ENCODE peak calls at places on chromosome 6, in six cellular contexts. One of them, this sample, is unnamed. For H3K27me3, the result is how much of the 10 kb centered on the place peaks cover.

GRCh38 chr6:100260584-100260983 is 204.1 kb downstream of the SIM1 start:
- DNase-seq in cardiac muscle cell: no peak
- DNase-seq in BE2C: no peak
- DNase-seq in mammary epithelial cell: no peak
- DNase-seq in body of pancreas: no peak
- DNase-seq in PC-3: peak
- DNase-seq in this sample: peak

GRCh38 chr6:71698698-71699097 is 187.7 kb upstream of the RIMS1 start:
- DNase-seq in cardiac muscle cell: no peak
- DNase-seq in BE2C: no peak
- DNase-seq in mammary epithelial cell: no peak
- DNase-seq in body of pancreas: no peak
- DNase-seq in PC-3: no peak
- DNase-seq in this sample: no peak

GRCh38 chr6:3749390-3749978 is 2.0 kb downstream of the PXDC1 start:
- DNase-seq in cardiac muscle cell: no peak
- DNase-seq in BE2C: no peak
- DNase-seq in mammary epithelial cell: peak
- DNase-seq in body of pancreas: peak
- DNase-seq in PC-3: peak
- DNase-seq in this sample: peak

GRCh38 chr6:16671302-16672289 is 89.7 kb downstream of the ATXN1 start:
- DNase-seq in cardiac muscle cell: no peak
- DNase-seq in BE2C: no peak
- DNase-seq in mammary epithelial cell: no peak
- DNase-seq in body of pancreas: no peak
- DNase-seq in PC-3: peak
- DNase-seq in this sample: peak

GRCh38 chr6:130794686-130795085 is 32.5 kb upstream of the SMLR1 start:
- DNase-seq in cardiac muscle cell: no peak
- DNase-seq in BE2C: no peak
- DNase-seq in mammary epithelial cell: no peak
- DNase-seq in body of pancreas: no peak
- DNase-seq in PC-3: no peak
- DNase-seq in this sample: no peak

GRCh38 chr6:113634352-113635163 is 222.6 kb upstream of the MARCKS start:
- DNase-seq in cardiac muscle cell: no peak
- DNase-seq in BE2C: no peak
- DNase-seq in mammary epithelial cell: peak
- DNase-seq in body of pancreas: no peak
- DNase-seq in PC-3: peak
- DNase-seq in this sample: peak

GRCh38 chr6:10908228-10908627 is 21.4 kb downstream of the SYCP2L start:
- DNase-seq in cardiac muscle cell: no peak
- DNase-seq in BE2C: no peak
- DNase-seq in mammary epithelial cell: no peak
- DNase-seq in body of pancreas: no peak
- DNase-seq in PC-3: no peak
- DNase-seq in this sample: no peak

GRCh38 chr6:127188752-127189151 is 70.3 kb downstream of the RSPO3 start:
- DNase-seq in cardiac muscle cell: no peak
- DNase-seq in BE2C: no peak
- DNase-seq in mammary epithelial cell: no peak
- DNase-seq in body of pancreas: no peak
- DNase-seq in PC-3: no peak
- DNase-seq in this sample: no peak

GRCh38 chr6:8556370-8557018 is 121.1 kb upstream of the SLC35B3 start:
- DNase-seq in cardiac muscle cell: no peak
- DNase-seq in BE2C: no peak
- DNase-seq in mammary epithelial cell: peak
- DNase-seq in body of pancreas: no peak
- DNase-seq in PC-3: peak
- DNase-seq in this sample: peak

GRCh38 chr6:108526739-108527174 is 34.0 kb upstream of the FOXO3 start:
- DNase-seq in cardiac muscle cell: peak
- DNase-seq in BE2C: no peak
- DNase-seq in mammary epithelial cell: peak
- DNase-seq in body of pancreas: peak
- DNase-seq in PC-3: peak
- DNase-seq in this sample: peak

GRCh38 chr6:35080016-35080680 is 61.0 kb downstream of the TCP11 start:
- DNase-seq in cardiac muscle cell: no peak
- DNase-seq in BE2C: no peak
- DNase-seq in mammary epithelial cell: no peak
- DNase-seq in body of pancreas: no peak
- DNase-seq in PC-3: no peak
- DNase-seq in this sample: no peak

GRCh38 chr6:44048277-44048676 is 79.0 kb downstream of the MRPL14 start:
- DNase-seq in cardiac muscle cell: no peak
- DNase-seq in BE2C: peak
- DNase-seq in mammary epithelial cell: no peak
- DNase-seq in body of pancreas: no peak
- DNase-seq in PC-3: no peak
- DNase-seq in this sample: no peak
- H3K27me3 ChIP-seq in cardiac muscle cell: under half
- H3K27me3 ChIP-seq in BE2C: under half
- H3K27me3 ChIP-seq in mammary epithelial cell: under half
- H3K27me3 ChIP-seq in body of pancreas: under half
- H3K27me3 ChIP-seq in PC-3: under half
- H3K27me3 ChIP-seq in this sample: under half

GRCh38 chr6:27312950-27313271 is 838 bp upstream of the POM121L2 start:
- DNase-seq in cardiac muscle cell: no peak
- DNase-seq in BE2C: no peak
- DNase-seq in mammary epithelial cell: no peak
- DNase-seq in body of pancreas: no peak
- DNase-seq in PC-3: no peak
- DNase-seq in this sample: no peak
- TF ChIP-seq CTCF in cardiac muscle cell: no peak
- TF ChIP-seq CTCF in BE2C: no peak
- TF ChIP-seq CTCF in mammary epithelial cell: no peak
- TF ChIP-seq CTCF in body of pancreas: no peak
- TF ChIP-seq CTCF in PC-3: no peak
- TF ChIP-seq CTCF in this sample: no peak

GRCh38 chr6:15037253-15037652 is 208.6 kb upstream of the JARID2 start:
- DNase-seq in cardiac muscle cell: no peak
- DNase-seq in BE2C: no peak
- DNase-seq in mammary epithelial cell: no peak
- DNase-seq in body of pancreas: no peak
- DNase-seq in PC-3: no peak
- DNase-seq in this sample: no peak

GRCh38 chr6:15036690-15037245 is 209.1 kb upstream of the JARID2 start:
- DNase-seq in cardiac muscle cell: peak
- DNase-seq in BE2C: peak
- DNase-seq in mammary epithelial cell: no peak
- DNase-seq in body of pancreas: peak
- DNase-seq in PC-3: no peak
- DNase-seq in this sample: no peak

GRCh38 chr6:15038013-15038791 is 207.7 kb upstream of the JARID2 start:
- DNase-seq in cardiac muscle cell: no peak
- DNase-seq in BE2C: no peak
- DNase-seq in mammary epithelial cell: no peak
- DNase-seq in body of pancreas: no peak
- DNase-seq in PC-3: no peak
- DNase-seq in this sample: no peak

GRCh38 chr6:15042938-15043337 is 202.9 kb upstream of the JARID2 start:
- DNase-seq in cardiac muscle cell: no peak
- DNase-seq in BE2C: no peak
- DNase-seq in mammary epithelial cell: no peak
- DNase-seq in body of pancreas: no peak
- DNase-seq in PC-3: no peak
- DNase-seq in this sample: no peak

GRCh38 chr6:15039136-15039535 is 206.7 kb upstream of the JARID2 start:
- DNase-seq in cardiac muscle cell: no peak
- DNase-seq in BE2C: no peak
- DNase-seq in mammary epithelial cell: no peak
- DNase-seq in body of pancreas: no peak
- DNase-seq in PC-3: no peak
- DNase-seq in this sample: no peak
- H3K4me3 ChIP-seq in cardiac muscle cell: no peak
- H3K4me3 ChIP-seq in BE2C: no peak
- H3K4me3 ChIP-seq in mammary epithelial cell: no peak
- H3K4me3 ChIP-seq in body of pancreas: no peak
- H3K4me3 ChIP-seq in PC-3: no peak
- H3K4me3 ChIP-seq in this sample: no peak

GRCh38 chr6:28734443-28734959 is 189.3 kb downstream of the TRIM27 start:
- DNase-seq in cardiac muscle cell: no peak
- DNase-seq in BE2C: no peak
- DNase-seq in mammary epithelial cell: no peak
- DNase-seq in body of pancreas: no peak
- DNase-seq in PC-3: no peak
- DNase-seq in this sample: no peak

GRCh38 chr6:28732052-28732451 is 191.7 kb downstream of the TRIM27 start:
- DNase-seq in cardiac muscle cell: no peak
- DNase-seq in BE2C: no peak
- DNase-seq in mammary epithelial cell: no peak
- DNase-seq in body of pancreas: no peak
- DNase-seq in PC-3: no peak
- DNase-seq in this sample: no peak

GRCh38 chr6:28738396-28738765 is 185.4 kb downstream of the TRIM27 start:
- DNase-seq in cardiac muscle cell: no peak
- DNase-seq in BE2C: no peak
- DNase-seq in mammary epithelial cell: no peak
- DNase-seq in body of pancreas: no peak
- DNase-seq in PC-3: no peak
- DNase-seq in this sample: no peak

GRCh38 chr6:28737750-28738395 is 185.9 kb downstream of the TRIM27 start:
- DNase-seq in cardiac muscle cell: no peak
- DNase-seq in BE2C: no peak
- DNase-seq in mammary epithelial cell: peak
- DNase-seq in body of pancreas: no peak
- DNase-seq in PC-3: no peak
- DNase-seq in this sample: no peak

GRCh38 chr6:28736121-28736520 is 187.7 kb downstream of the TRIM27 start:
- DNase-seq in cardiac muscle cell: no peak
- DNase-seq in BE2C: no peak
- DNase-seq in mammary epithelial cell: no peak
- DNase-seq in body of pancreas: no peak
- DNase-seq in PC-3: no peak
- DNase-seq in this sample: no peak
- H3K27me3 ChIP-seq in cardiac muscle cell: half or more
- H3K27me3 ChIP-seq in BE2C: half or more
- H3K27me3 ChIP-seq in mammary epithelial cell: under half
- H3K27me3 ChIP-seq in body of pancreas: under half
- H3K27me3 ChIP-seq in PC-3: under half
- H3K27me3 ChIP-seq in this sample: under half

DNA sequence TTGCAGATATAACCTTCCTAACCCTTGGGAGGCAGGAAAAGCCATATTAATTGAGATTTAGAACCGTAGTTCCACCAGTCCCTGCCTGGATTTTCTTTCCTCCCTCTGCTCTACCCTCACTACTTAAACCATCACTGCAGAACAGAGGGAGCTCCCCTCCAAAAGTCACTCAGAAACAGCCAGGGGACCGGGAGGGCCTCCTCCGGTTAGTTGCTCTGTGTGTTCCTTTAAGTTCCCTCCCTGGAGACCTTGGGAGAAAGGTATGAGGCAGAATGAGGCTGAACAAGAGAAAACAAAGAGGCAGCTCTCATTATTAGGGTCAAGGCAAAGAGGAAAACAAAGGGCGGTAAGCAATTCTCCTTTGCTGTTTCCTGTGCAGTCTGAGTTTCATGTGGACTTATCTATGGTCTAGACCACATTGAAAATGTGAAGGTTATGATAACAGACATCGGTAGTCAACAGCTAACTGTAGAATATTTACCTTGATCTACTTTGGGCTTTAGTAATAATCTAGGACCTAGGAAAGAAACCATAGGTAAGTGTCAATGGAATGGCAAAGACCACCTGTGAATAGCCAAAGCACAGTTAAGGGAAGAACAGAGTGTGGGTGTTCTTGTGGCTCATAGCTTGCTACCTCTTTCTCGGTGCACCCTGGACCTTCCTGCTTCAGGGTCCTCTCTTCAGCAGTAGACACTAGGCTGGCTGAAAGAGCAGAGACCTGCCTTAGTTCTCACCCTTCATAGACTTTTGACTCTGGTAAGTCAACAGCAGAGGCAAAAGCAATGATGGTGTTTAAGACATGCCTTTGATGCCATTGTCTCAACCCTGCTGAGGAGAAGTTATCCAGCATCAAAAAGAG is 250.9 kb upstream of the CITED2 start:
- DNase-seq in cardiac muscle cell: no peak
- DNase-seq in BE2C: no peak
- DNase-seq in mammary epithelial cell: no peak
- DNase-seq in body of pancreas: no peak
- DNase-seq in PC-3: no peak
- DNase-seq in this sample: no peak
- TF ChIP-seq CTCF in cardiac muscle cell: no peak
- TF ChIP-seq CTCF in BE2C: no peak
- TF ChIP-seq CTCF in mammary epithelial cell: no peak
- TF ChIP-seq CTCF in body of pancreas: no peak
- TF ChIP-seq CTCF in PC-3: no peak
- TF ChIP-seq CTCF in this sample: no peak

DNA sequence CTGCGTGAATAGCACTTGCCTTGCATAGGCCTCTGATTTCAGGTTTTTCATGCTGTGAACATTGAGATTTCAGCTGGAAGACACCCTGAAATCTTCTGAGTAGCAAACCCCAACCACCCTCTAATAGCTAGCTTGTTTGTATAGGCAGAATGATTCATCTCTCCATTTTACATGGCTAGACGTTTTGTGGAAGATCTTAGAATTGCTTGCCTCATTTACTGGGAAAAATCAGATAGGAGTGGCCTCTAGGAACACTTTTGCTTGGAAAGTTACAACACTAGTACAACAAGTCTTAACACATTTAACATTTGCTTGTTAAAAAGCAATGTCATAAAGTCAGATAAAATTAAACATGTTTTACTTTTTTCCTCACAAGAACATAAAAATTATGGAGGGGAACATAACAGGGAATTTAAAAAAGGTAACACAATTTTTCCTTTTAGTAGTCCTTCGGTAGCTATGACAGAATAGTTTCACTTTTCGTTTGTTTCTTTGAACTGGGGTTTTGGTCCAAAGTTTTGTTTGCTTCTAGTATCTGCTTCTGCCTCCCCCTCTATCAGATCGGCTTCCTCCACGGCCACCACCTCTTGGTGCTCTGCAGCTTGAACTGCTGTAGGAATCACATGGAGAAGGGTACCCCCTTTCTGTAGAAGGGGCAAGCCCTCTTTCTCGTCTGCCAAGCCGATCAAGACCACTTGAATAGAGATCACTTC is 102.2 kb upstream of the PTCHD4 start:
- DNase-seq in cardiac muscle cell: no peak
- DNase-seq in BE2C: no peak
- DNase-seq in mammary epithelial cell: peak
- DNase-seq in body of pancreas: no peak
- DNase-seq in PC-3: no peak
- DNase-seq in this sample: peak
- H3K4me3 ChIP-seq in cardiac muscle cell: no peak
- H3K4me3 ChIP-seq in BE2C: no peak
- H3K4me3 ChIP-seq in mammary epithelial cell: no peak
- H3K4me3 ChIP-seq in body of pancreas: no peak
- H3K4me3 ChIP-seq in PC-3: no peak
- H3K4me3 ChIP-seq in this sample: no peak

GRCh38 chr6:137514418-137514817 is 20.2 kb upstream of the OLIG3 start:
- DNase-seq in cardiac muscle cell: no peak
- DNase-seq in BE2C: no peak
- DNase-seq in mammary epithelial cell: no peak
- DNase-seq in body of pancreas: no peak
- DNase-seq in PC-3: no peak
- DNase-seq in this sample: no peak
- H3K27me3 ChIP-seq in cardiac muscle cell: under half
- H3K27me3 ChIP-seq in BE2C: half or more
- H3K27me3 ChIP-seq in mammary epithelial cell: under half
- H3K27me3 ChIP-seq in body of pancreas: under half
- H3K27me3 ChIP-seq in PC-3: half or more
- H3K27me3 ChIP-seq in this sample: under half